ENCODE peak calls at places on chromosomes 4 and X, in seven cellular contexts. One of them, this sample, is unnamed.

GRCh38 chr4:76836860-76837564 is 60.9 kb downstream of the SOWAHB start:
- DNase-seq in stomach: no peak
- DNase-seq in cardiac fibroblast: no peak
- DNase-seq in CD4-positive, alpha-beta memory T cell: no peak
- DNase-seq in CD8-positive, alpha-beta memory T cell: no peak
- DNase-seq in heart left ventricle: no peak
- DNase-seq in CD8-positive, alpha-beta T cell: no peak
- DNase-seq in this sample: no peak

GRCh38 chr4:30614771-30615170 is 105.4 kb upstream of the PCDH7 start:
- DNase-seq in stomach: no peak
- DNase-seq in CD4-positive, alpha-beta memory T cell: no peak
- DNase-seq in cardiac fibroblast: no peak
- DNase-seq in heart left ventricle: no peak
- DNase-seq in CD8-positive, alpha-beta T cell: no peak
- DNase-seq in CD8-positive, alpha-beta memory T cell: no peak
- DNase-seq in this sample: no peak

GRCh38 chrX:56564921-56565861 is 1.8 kb downstream of the UBQLN2 start:
- DNase-seq in CD8-positive, alpha-beta memory T cell: peak
- DNase-seq in heart left ventricle: no peak
- DNase-seq in CD4-positive, alpha-beta memory T cell: peak
- DNase-seq in cardiac fibroblast: no peak
- DNase-seq in CD8-positive, alpha-beta T cell: no peak
- DNase-seq in stomach: no peak
- DNase-seq in this sample: no peak

GRCh38 chrX:125203737-125204578 is 115.7 kb upstream of the TEX13C start:
- DNase-seq in heart left ventricle: no peak
- DNase-seq in CD4-positive, alpha-beta memory T cell: no peak
- DNase-seq in CD8-positive, alpha-beta memory T cell: no peak
- DNase-seq in stomach: no peak
- DNase-seq in cardiac fibroblast: peak
- DNase-seq in CD8-positive, alpha-beta T cell: no peak
- DNase-seq in this sample: no peak

GRCh38 chr4:89878611-89879010 is 16.0 kb upstream of the MMRN1 start:
- DNase-seq in CD4-positive, alpha-beta memory T cell: no peak
- DNase-seq in cardiac fibroblast: no peak
- DNase-seq in CD8-positive, alpha-beta T cell: no peak
- DNase-seq in stomach: no peak
- DNase-seq in CD8-positive, alpha-beta memory T cell: no peak
- DNase-seq in heart left ventricle: no peak
- DNase-seq in this sample: no peak

GRCh38 chr4:140756292-140757219 is at the start of gene TBC1D9:
- DNase-seq in CD4-positive, alpha-beta memory T cell: no peak
- DNase-seq in CD8-positive, alpha-beta memory T cell: no peak
- DNase-seq in CD8-positive, alpha-beta T cell: no peak
- DNase-seq in stomach: peak
- DNase-seq in heart left ventricle: peak
- DNase-seq in cardiac fibroblast: peak
- DNase-seq in this sample: peak

GRCh38 chrX:72478853-72479252 is 93.8 kb downstream of the HDAC8 start:
- DNase-seq in CD4-positive, alpha-beta memory T cell: no peak
- DNase-seq in CD8-positive, alpha-beta memory T cell: no peak
- DNase-seq in CD8-positive, alpha-beta T cell: no peak
- DNase-seq in cardiac fibroblast: no peak
- DNase-seq in stomach: no peak
- DNase-seq in heart left ventricle: no peak
- DNase-seq in this sample: no peak

GRCh38 chrX:152638443-152638904 is 779 bp downstream of the GABRQ start:
- DNase-seq in heart left ventricle: no peak
- DNase-seq in CD4-positive, alpha-beta memory T cell: no peak
- DNase-seq in CD8-positive, alpha-beta memory T cell: no peak
- DNase-seq in cardiac fibroblast: no peak
- DNase-seq in stomach: no peak
- DNase-seq in CD8-positive, alpha-beta T cell: no peak
- DNase-seq in this sample: no peak

GRCh38 chr4:10237131-10237530 is 120.5 kb upstream of the WDR1 start:
- DNase-seq in stomach: no peak
- DNase-seq in CD8-positive, alpha-beta T cell: no peak
- DNase-seq in CD8-positive, alpha-beta memory T cell: no peak
- DNase-seq in cardiac fibroblast: no peak
- DNase-seq in heart left ventricle: no peak
- DNase-seq in CD4-positive, alpha-beta memory T cell: no peak
- DNase-seq in this sample: no peak

GRCh38 chr4:48780867-48781219 is 764 bp upstream of the FRYL start:
- DNase-seq in CD4-positive, alpha-beta memory T cell: peak
- DNase-seq in stomach: peak
- DNase-seq in cardiac fibroblast: peak
- DNase-seq in CD8-positive, alpha-beta T cell: no peak
- DNase-seq in heart left ventricle: peak
- DNase-seq in CD8-positive, alpha-beta memory T cell: no peak
- DNase-seq in this sample: peak

GRCh38 chrX:48068096-48068887 is 3.1 kb downstream of the ZNF630 start:
- DNase-seq in stomach: no peak
- DNase-seq in CD8-positive, alpha-beta memory T cell: no peak
- DNase-seq in heart left ventricle: no peak
- DNase-seq in CD4-positive, alpha-beta memory T cell: no peak
- DNase-seq in cardiac fibroblast: no peak
- DNase-seq in CD8-positive, alpha-beta T cell: no peak
- DNase-seq in this sample: no peak

GRCh38 chrX:93120805-93121204 is 552.6 kb downstream of the NAP1L3 start:
- DNase-seq in CD8-positive, alpha-beta memory T cell: no peak
- DNase-seq in CD8-positive, alpha-beta T cell: no peak
- DNase-seq in heart left ventricle: no peak
- DNase-seq in stomach: no peak
- DNase-seq in CD4-positive, alpha-beta memory T cell: no peak
- DNase-seq in cardiac fibroblast: no peak
- DNase-seq in this sample: no peak

GRCh38 chr4:110417151-110417550 is 58.8 kb upstream of the ENPEP start:
- DNase-seq in CD8-positive, alpha-beta memory T cell: no peak
- DNase-seq in CD8-positive, alpha-beta T cell: no peak
- DNase-seq in stomach: no peak
- DNase-seq in cardiac fibroblast: no peak
- DNase-seq in heart left ventricle: no peak
- DNase-seq in CD4-positive, alpha-beta memory T cell: no peak
- DNase-seq in this sample: no peak

GRCh38 chrX:1163231-1163630 is 49.2 kb downstream of the CRLF2 start:
- DNase-seq in CD8-positive, alpha-beta memory T cell: no peak
- DNase-seq in CD8-positive, alpha-beta T cell: no peak
- DNase-seq in heart left ventricle: no peak
- DNase-seq in CD4-positive, alpha-beta memory T cell: no peak
- DNase-seq in cardiac fibroblast: no peak
- DNase-seq in stomach: no peak
- DNase-seq in this sample: no peak

GRCh38 chr4:107197121-107197520 is 161.0 kb upstream of the DKK2 start:
- DNase-seq in cardiac fibroblast: no peak
- DNase-seq in heart left ventricle: no peak
- DNase-seq in stomach: no peak
- DNase-seq in CD4-positive, alpha-beta memory T cell: no peak
- DNase-seq in CD8-positive, alpha-beta memory T cell: no peak
- DNase-seq in CD8-positive, alpha-beta T cell: no peak
- DNase-seq in this sample: no peak

GRCh38 chr4:181264908-181265307 is 978.3 kb upstream of the TENM3 start:
- DNase-seq in CD8-positive, alpha-beta memory T cell: no peak
- DNase-seq in cardiac fibroblast: no peak
- DNase-seq in heart left ventricle: peak
- DNase-seq in CD4-positive, alpha-beta memory T cell: no peak
- DNase-seq in stomach: no peak
- DNase-seq in CD8-positive, alpha-beta T cell: no peak
- DNase-seq in this sample: no peak

GRCh38 chrX:88202149-88202548 is 544.9 kb upstream of the CPXCR1 start:
- DNase-seq in heart left ventricle: no peak
- DNase-seq in CD4-positive, alpha-beta memory T cell: no peak
- DNase-seq in CD8-positive, alpha-beta memory T cell: no peak
- DNase-seq in stomach: no peak
- DNase-seq in cardiac fibroblast: no peak
- DNase-seq in CD8-positive, alpha-beta T cell: no peak
- DNase-seq in this sample: no peak

GRCh38 chr4:152501846-152502536 is 33.9 kb downstream of the FBXW7 start:
- DNase-seq in CD4-positive, alpha-beta memory T cell: no peak
- DNase-seq in heart left ventricle: no peak
- DNase-seq in CD8-positive, alpha-beta T cell: no peak
- DNase-seq in cardiac fibroblast: peak
- DNase-seq in CD8-positive, alpha-beta memory T cell: no peak
- DNase-seq in stomach: no peak
- DNase-seq in this sample: no peak

GRCh38 chr4:174156239-174156826 is 127.1 kb downstream of the FBXO8 start:
- DNase-seq in stomach: no peak
- DNase-seq in CD8-positive, alpha-beta T cell: no peak
- DNase-seq in cardiac fibroblast: peak
- DNase-seq in heart left ventricle: no peak
- DNase-seq in CD8-positive, alpha-beta memory T cell: peak
- DNase-seq in CD4-positive, alpha-beta memory T cell: peak
- DNase-seq in this sample: no peak

DNA sequence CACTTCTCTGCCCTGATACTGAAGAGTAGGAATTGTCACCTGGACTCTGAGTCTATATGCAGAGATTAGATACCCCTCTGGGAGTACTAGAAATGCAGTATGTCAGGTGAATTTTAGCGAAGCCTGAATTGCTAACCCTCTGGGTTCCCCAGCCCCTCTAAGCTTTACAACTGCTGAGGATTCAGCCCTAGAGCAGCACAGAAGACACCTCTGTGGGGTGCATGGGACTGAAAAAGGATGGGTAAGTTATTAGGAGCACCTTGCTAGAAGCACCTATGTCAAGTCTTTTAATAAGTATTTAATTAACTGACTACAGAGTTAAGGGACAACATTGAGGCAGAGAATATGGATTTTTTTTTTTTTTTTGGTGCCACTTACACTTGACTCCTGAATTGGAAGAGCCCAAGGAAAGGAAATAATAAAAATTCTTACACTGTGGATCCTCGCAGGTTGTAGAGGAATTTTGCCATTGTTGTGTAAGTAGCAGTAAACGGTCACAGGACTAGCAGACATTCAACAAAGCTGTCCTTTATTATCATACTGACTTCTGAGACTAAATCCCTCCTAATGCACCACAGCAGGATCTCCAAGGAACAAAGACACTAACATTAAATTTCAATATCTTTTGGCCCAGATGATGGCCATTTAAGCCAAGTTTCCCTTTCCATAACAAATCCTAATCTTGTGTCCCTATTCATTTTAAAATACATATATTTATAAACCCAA is 253.2 kb downstream of the ANKRD50 start:
- DNase-seq in stomach: no peak
- DNase-seq in CD8-positive, alpha-beta memory T cell: no peak
- DNase-seq in heart left ventricle: no peak
- DNase-seq in CD8-positive, alpha-beta T cell: no peak
- DNase-seq in CD4-positive, alpha-beta memory T cell: no peak
- DNase-seq in cardiac fibroblast: no peak
- DNase-seq in this sample: no peak
- H3K4me3 ChIP-seq in stomach: no peak
- H3K4me3 ChIP-seq in CD8-positive, alpha-beta memory T cell: no peak
- H3K4me3 ChIP-seq in heart left ventricle: peak
- H3K4me3 ChIP-seq in CD8-positive, alpha-beta T cell: no peak
- H3K4me3 ChIP-seq in CD4-positive, alpha-beta memory T cell: no peak
- H3K4me3 ChIP-seq in cardiac fibroblast: no peak
- H3K4me3 ChIP-seq in this sample: no peak

GRCh38 chr4:73870260-73870659 is 1.1 kb downstream of the CXCL1 start:
- DNase-seq in cardiac fibroblast: peak
- DNase-seq in CD8-positive, alpha-beta T cell: no peak
- DNase-seq in CD8-positive, alpha-beta memory T cell: no peak
- DNase-seq in CD4-positive, alpha-beta memory T cell: no peak
- DNase-seq in stomach: peak
- DNase-seq in heart left ventricle: no peak
- DNase-seq in this sample: no peak
- H3K4me3 ChIP-seq in cardiac fibroblast: peak
- H3K4me3 ChIP-seq in CD8-positive, alpha-beta T cell: no peak
- H3K4me3 ChIP-seq in CD8-positive, alpha-beta memory T cell: no peak
- H3K4me3 ChIP-seq in CD4-positive, alpha-beta memory T cell: no peak
- H3K4me3 ChIP-seq in stomach: peak
- H3K4me3 ChIP-seq in heart left ventricle: peak
- H3K4me3 ChIP-seq in this sample: no peak

GRCh38 chr4:143700060-143700419 is 435 bp downstream of the FREM3 start:
- DNase-seq in stomach: no peak
- DNase-seq in cardiac fibroblast: peak
- DNase-seq in CD8-positive, alpha-beta T cell: no peak
- DNase-seq in CD4-positive, alpha-beta memory T cell: no peak
- DNase-seq in CD8-positive, alpha-beta memory T cell: no peak
- DNase-seq in heart left ventricle: peak
- DNase-seq in this sample: no peak
- H3K4me3 ChIP-seq in stomach: peak
- H3K4me3 ChIP-seq in cardiac fibroblast: no peak
- H3K4me3 ChIP-seq in CD8-positive, alpha-beta T cell: peak
- H3K4me3 ChIP-seq in CD4-positive, alpha-beta memory T cell: peak
- H3K4me3 ChIP-seq in CD8-positive, alpha-beta memory T cell: no peak
- H3K4me3 ChIP-seq in heart left ventricle: peak
- H3K4me3 ChIP-seq in this sample: peak

GRCh38 chrX:40100141-40100536 is 2.4 kb upstream of the BCOR start:
- DNase-seq in heart left ventricle: no peak
- DNase-seq in CD4-positive, alpha-beta memory T cell: no peak
- DNase-seq in CD8-positive, alpha-beta memory T cell: no peak
- DNase-seq in stomach: peak
- DNase-seq in cardiac fibroblast: peak
- DNase-seq in CD8-positive, alpha-beta T cell: no peak
- DNase-seq in this sample: no peak

GRCh38 chrX:40100537-40101429 is 3.0 kb upstream of the BCOR start:
- DNase-seq in cardiac fibroblast: no peak
- DNase-seq in CD4-positive, alpha-beta memory T cell: no peak
- DNase-seq in stomach: no peak
- DNase-seq in CD8-positive, alpha-beta T cell: no peak
- DNase-seq in CD8-positive, alpha-beta memory T cell: no peak
- DNase-seq in heart left ventricle: no peak
- DNase-seq in this sample: no peak

GRCh38 chrX:40097492-40098263 is at the start of gene BCOR:
- DNase-seq in heart left ventricle: peak
- DNase-seq in CD8-positive, alpha-beta memory T cell: peak
- DNase-seq in stomach: peak
- DNase-seq in cardiac fibroblast: peak
- DNase-seq in CD8-positive, alpha-beta T cell: peak
- DNase-seq in CD4-positive, alpha-beta memory T cell: peak
- DNase-seq in this sample: no peak

GRCh38 chrX:40098264-40099045 is 697 bp upstream of the BCOR start:
- DNase-seq in heart left ventricle: peak
- DNase-seq in stomach: no peak
- DNase-seq in CD8-positive, alpha-beta memory T cell: peak
- DNase-seq in CD8-positive, alpha-beta T cell: peak
- DNase-seq in CD4-positive, alpha-beta memory T cell: peak
- DNase-seq in cardiac fibroblast: peak
- DNase-seq in this sample: no peak

DNA sequence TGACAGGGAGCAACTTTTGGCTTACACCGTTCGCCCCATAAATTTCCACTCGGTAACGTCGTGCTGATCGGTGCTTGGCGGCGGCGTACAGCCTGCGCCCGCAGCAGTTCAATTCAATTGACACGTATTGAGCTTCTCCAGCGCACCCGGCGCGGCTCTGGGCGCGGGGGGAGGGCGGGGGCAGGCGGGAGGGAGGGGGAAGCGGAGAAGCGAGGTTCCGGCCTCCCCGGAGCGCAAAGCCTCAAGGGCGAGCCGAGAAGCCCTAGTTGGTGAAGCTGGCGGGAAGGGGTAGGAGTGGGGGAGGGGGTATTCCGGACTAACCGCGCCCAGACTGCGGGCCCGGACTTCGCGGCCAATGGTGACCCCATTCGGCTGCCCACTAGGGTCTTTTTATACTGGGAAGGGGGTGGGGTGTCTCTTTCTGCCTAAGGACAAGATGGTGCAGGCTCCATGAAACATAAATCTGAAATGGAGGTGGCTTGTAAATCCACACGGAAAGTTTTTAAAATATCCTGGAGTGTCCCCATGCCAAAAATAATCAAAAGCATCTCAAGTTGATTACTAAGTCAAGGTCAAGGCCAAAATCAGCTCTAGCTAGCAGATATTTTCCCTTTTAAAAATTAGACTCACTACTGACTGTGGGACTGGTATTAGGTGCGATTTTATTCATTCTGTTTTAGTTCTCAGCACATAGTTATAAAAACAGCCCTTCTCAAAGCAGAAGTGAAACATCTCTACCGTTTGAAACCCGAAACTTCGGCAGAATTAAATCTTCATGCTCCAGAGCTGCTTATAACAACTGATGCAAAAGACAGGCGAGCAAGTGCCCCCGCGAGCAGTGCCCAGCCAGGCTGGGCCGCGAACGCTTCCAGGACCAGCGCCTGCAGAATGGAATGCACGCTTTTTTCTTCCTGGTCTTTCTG is 1.5 kb upstream of the BCOR start:
- DNase-seq in CD8-positive, alpha-beta memory T cell: peak
- DNase-seq in cardiac fibroblast: peak
- DNase-seq in CD4-positive, alpha-beta memory T cell: peak
- DNase-seq in stomach: no peak
- DNase-seq in CD8-positive, alpha-beta T cell: peak
- DNase-seq in heart left ventricle: peak
- DNase-seq in this sample: no peak
- H3K4me3 ChIP-seq in CD8-positive, alpha-beta memory T cell: peak
- H3K4me3 ChIP-seq in cardiac fibroblast: peak
- H3K4me3 ChIP-seq in CD4-positive, alpha-beta memory T cell: peak
- H3K4me3 ChIP-seq in stomach: peak
- H3K4me3 ChIP-seq in CD8-positive, alpha-beta T cell: peak
- H3K4me3 ChIP-seq in heart left ventricle: peak
- H3K4me3 ChIP-seq in this sample: peak